ENCODE peak calls at places on chromosomes 1 and 21, in eight cellular contexts. N is A549; J is brain microvascular endothelial cell; Z is cardiac muscle cell; T is CD8-positive, alpha-beta T cell; S is esophagus muscularis mucosa; C is IMR-90; V is epithelial cell of esophagus. E is an unnamed sample.

GRCh38 chr1:237258871-237259270 is 216.9 kb downstream of the RYR2 start:
- DNase-seq in N (no peak), J (no peak), Z (peak), T (no peak), S (no peak), C (no peak), V (no peak), E (no peak)

GRCh38 chr1:66350001-66350547 is 183.9 kb upstream of the SGIP1 start:
- DNase-seq in N (no peak), J (no peak), Z (no peak), T (peak), S (no peak), C (peak), V (no peak), E (peak)

GRCh38 chr1:59879556-59879955 is 47.0 kb downstream of the CYP2J2 start:
- DNase-seq in N (peak), J (peak), Z (peak), T (peak), S (no peak), C (peak), V (peak), E (peak)

GRCh38 chr1:11067716-11068495 is 8.1 kb upstream of the SRM start:
- DNase-seq in N (no peak), J (no peak), Z (no peak), T (no peak), S (no peak), C (no peak), V (no peak), E (no peak)

GRCh38 chr21:38958940-38959685 is 153.4 kb downstream of the ETS2 start:
- DNase-seq in N (peak), J (peak), Z (no peak), T (no peak), S (no peak), C (peak), V (peak), E (peak)

GRCh38 chr1:27621067-27621920 is 13.7 kb downstream of the FGR start:
- DNase-seq in N (no peak), J (peak), Z (no peak), T (no peak), S (no peak), C (peak), V (peak), E (peak)

GRCh38 chr1:47409311-47410085 is 6.6 kb upstream of the FOXE3 start:
- DNase-seq in N (no peak), J (peak), Z (peak), T (no peak), S (no peak), C (peak), V (peak), E (peak)

GRCh38 chr1:229620876-229621275 is 5.0 kb downstream of the TAF5L start:
- DNase-seq in N (no peak), J (no peak), Z (no peak), T (no peak), S (no peak), C (peak), V (peak), E (peak)

GRCh38 chr1:208249300-208249699 is 5.1 kb upstream of the PLXNA2 start:
- DNase-seq in N (no peak), J (no peak), Z (no peak), T (no peak), S (no peak), C (no peak), V (no peak), E (no peak)

GRCh38 chr1:118077331-118078055 is 107.5 kb downstream of the SPAG17 start:
- DNase-seq in N (peak), J (peak), Z (peak), T (no peak), S (no peak), C (peak), V (peak), E (peak)

GRCh38 chr1:180255538-180256352 is 25.7 kb downstream of the LHX4 start:
- DNase-seq in N (no peak), J (no peak), Z (no peak), T (no peak), S (no peak), C (no peak), V (no peak), E (no peak)

GRCh38 chr1:180854456-180854855 is 58.2 kb upstream of the KIAA1614 start:
- DNase-seq in N (no peak), J (no peak), Z (peak), T (no peak), S (no peak), C (no peak), V (no peak), E (peak)

GRCh38 chr1:2517966-2518365 is 8.4 kb downstream of the PANK4 start:
- DNase-seq in N (no peak), J (no peak), Z (no peak), T (no peak), S (no peak), C (no peak), V (no peak), E (no peak)

GRCh38 chr1:168465942-168466702 is 77.7 kb downstream of the XCL2 start:
- DNase-seq in N (no peak), J (no peak), Z (peak), T (no peak), S (no peak), C (peak), V (peak), E (no peak)

GRCh38 chr21:35989185-35989735 is 71.1 kb downstream of the SETD4 start:
- DNase-seq in N (no peak), J (no peak), Z (no peak), T (no peak), S (peak), C (no peak), V (peak), E (peak)

GRCh38 chr1:210764536-210764935 is 369.4 kb downstream of the KCNH1 start:
- DNase-seq in N (no peak), J (no peak), Z (no peak), T (no peak), S (no peak), C (no peak), V (no peak), E (no peak)

GRCh38 chr1:109783436-109783835 is 19.7 kb upstream of the EPS8L3 start:
- DNase-seq in N (peak), J (peak), Z (peak), T (no peak), S (no peak), C (peak), V (peak), E (peak)

GRCh38 chr1:3670823-3671251 is 18.5 kb downstream of the TP73 start:
- DNase-seq in N (no peak), J (no peak), Z (no peak), T (no peak), S (no peak), C (no peak), V (no peak), E (no peak)

GRCh38 chr1:227299688-227300087 is 18.6 kb downstream of the CDC42BPA start:
- DNase-seq in N (peak), J (peak), Z (no peak), T (no peak), S (no peak), C (peak), V (peak), E (peak)

GRCh38 chr1:82901118-82901517 is 1097.8 kb downstream of the TTLL7 start:
- DNase-seq in N (no peak), J (no peak), Z (no peak), T (no peak), S (no peak), C (no peak), V (no peak), E (no peak)

GRCh38 chr1:17158961-17159360 is 39.7 kb upstream of the PADI2 start:
- DNase-seq in N (no peak), J (no peak), Z (no peak), T (no peak), S (no peak), C (no peak), V (no peak), E (no peak)

GRCh38 chr1:244968431-244968830 is 104.1 kb upstream of the HNRNPU start:
- DNase-seq in N (no peak), J (no peak), Z (no peak), T (no peak), S (no peak), C (no peak), V (no peak), E (no peak)

GRCh38 chr1:36285450-36286101 is 20.6 kb upstream of the SH3D21 start:
- DNase-seq in N (peak), J (peak), Z (peak), T (peak), S (no peak), C (peak), V (peak), E (peak)

GRCh38 chr1:72530646-72531045 is 248.3 kb upstream of the NEGR1 start:
- DNase-seq in N (no peak), J (peak), Z (no peak), T (no peak), S (no peak), C (no peak), V (no peak), E (no peak)

GRCh38 chr1:238329671-238330070 is 438.9 kb upstream of the ZP4 start:
- DNase-seq in N (no peak), J (no peak), Z (no peak), T (no peak), S (no peak), C (no peak), V (no peak), E (no peak)

GRCh38 chr1:77514871-77515776 is 167.3 kb downstream of the ZZZ3 start:
- DNase-seq in N (peak), J (peak), Z (peak), T (no peak), S (no peak), C (peak), V (no peak), E (peak)

GRCh38 chr1:30673395-30673794 is 50.0 kb downstream of the MATN1 start:
- DNase-seq in N (no peak), J (no peak), Z (no peak), T (no peak), S (no peak), C (no peak), V (no peak), E (no peak)

GRCh38 chr1:46399307-46399706 is 5.2 kb downstream of the FAAH start:
- DNase-seq in N (no peak), J (no peak), Z (peak), T (no peak), S (no peak), C (no peak), V (no peak), E (no peak)

GRCh38 chr1:184618851-184619250 is 135.8 kb downstream of the EDEM3 start:
- DNase-seq in N (no peak), J (no peak), Z (no peak), T (no peak), S (no peak), C (no peak), V (no peak), E (no peak)

GRCh38 chr21:16324630-16325029 is 594.8 kb downstream of the USP25 start:
- DNase-seq in N (no peak), J (no peak), Z (no peak), T (no peak), S (no peak), C (no peak), V (no peak), E (no peak)

GRCh38 chr21:46392921-46393320 is 65.8 kb upstream of the DIP2A start:
- DNase-seq in N (no peak), J (peak), Z (no peak), T (no peak), S (no peak), C (peak), V (no peak), E (peak)

GRCh38 chr21:45390121-45390751 is 14.7 kb upstream of the COL18A1 start:
- DNase-seq in N (no peak), J (no peak), Z (no peak), T (no peak), S (no peak), C (no peak), V (no peak), E (no peak)

GRCh38 chr1:235023197-235024044 is 105.2 kb downstream of the TOMM20 start:
- DNase-seq in N (no peak), J (no peak), Z (no peak), T (no peak), S (no peak), C (no peak), V (no peak), E (no peak)

GRCh38 chr1:175188936-175189335 is 3.6 kb downstream of the KIAA0040 start:
- DNase-seq in N (no peak), J (no peak), Z (no peak), T (peak), S (no peak), C (no peak), V (no peak), E (no peak)

GRCh38 chr1:47866631-47867446 is 130.3 kb downstream of the TRABD2B start:
- DNase-seq in N (no peak), J (no peak), Z (no peak), T (no peak), S (no peak), C (no peak), V (no peak), E (no peak)

GRCh38 chr1:153805042-153805745 is 30.0 kb downstream of the SLC27A3 start:
- DNase-seq in N (peak), J (peak), Z (peak), T (peak), S (no peak), C (peak), V (peak), E (peak)

GRCh38 chr1:233240839-233241682 is 54.5 kb downstream of the PCNX2 start:
- DNase-seq in N (peak), J (peak), Z (peak), T (no peak), S (peak), C (peak), V (peak), E (peak)

GRCh38 chr21:35254006-35254751 is 205.1 kb upstream of the RUNX1 start:
- DNase-seq in N (no peak), J (peak), Z (no peak), T (no peak), S (no peak), C (peak), V (peak), E (peak)

GRCh38 chr1:25832336-25833037 is 12.7 kb downstream of the MTFR1L start:
- DNase-seq in N (no peak), J (no peak), Z (no peak), T (no peak), S (no peak), C (no peak), V (peak), E (no peak)

DNA sequence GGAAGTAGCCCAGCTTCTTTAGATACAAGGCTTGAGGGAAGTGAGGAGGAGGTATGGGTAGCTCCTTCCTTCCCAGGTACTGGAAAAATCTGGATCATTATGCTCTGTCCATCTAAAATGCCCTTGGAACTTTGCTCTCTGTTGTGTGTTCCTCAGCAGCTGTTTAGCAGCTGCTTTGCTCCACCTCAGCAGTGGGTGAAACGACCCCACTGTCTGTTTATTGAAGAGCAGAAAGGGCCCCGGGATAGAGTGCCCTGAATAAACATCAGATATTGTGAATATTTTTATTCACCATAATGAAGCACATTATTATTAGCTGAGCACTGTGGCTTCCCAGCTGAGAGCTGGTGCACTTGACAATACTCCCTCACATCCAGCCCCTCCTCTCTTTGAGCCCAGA is 237.9 kb downstream of the PBX1 start:
- DNase-seq in N (no peak), J (no peak), Z (no peak), T (no peak), S (no peak), C (no peak), V (no peak), E (no peak)
- H3K4me3 ChIP-seq in N (no peak), J (no peak), Z (no peak), T (no peak), S (no peak), C (no peak), V (no peak), E (no peak)

DNA sequence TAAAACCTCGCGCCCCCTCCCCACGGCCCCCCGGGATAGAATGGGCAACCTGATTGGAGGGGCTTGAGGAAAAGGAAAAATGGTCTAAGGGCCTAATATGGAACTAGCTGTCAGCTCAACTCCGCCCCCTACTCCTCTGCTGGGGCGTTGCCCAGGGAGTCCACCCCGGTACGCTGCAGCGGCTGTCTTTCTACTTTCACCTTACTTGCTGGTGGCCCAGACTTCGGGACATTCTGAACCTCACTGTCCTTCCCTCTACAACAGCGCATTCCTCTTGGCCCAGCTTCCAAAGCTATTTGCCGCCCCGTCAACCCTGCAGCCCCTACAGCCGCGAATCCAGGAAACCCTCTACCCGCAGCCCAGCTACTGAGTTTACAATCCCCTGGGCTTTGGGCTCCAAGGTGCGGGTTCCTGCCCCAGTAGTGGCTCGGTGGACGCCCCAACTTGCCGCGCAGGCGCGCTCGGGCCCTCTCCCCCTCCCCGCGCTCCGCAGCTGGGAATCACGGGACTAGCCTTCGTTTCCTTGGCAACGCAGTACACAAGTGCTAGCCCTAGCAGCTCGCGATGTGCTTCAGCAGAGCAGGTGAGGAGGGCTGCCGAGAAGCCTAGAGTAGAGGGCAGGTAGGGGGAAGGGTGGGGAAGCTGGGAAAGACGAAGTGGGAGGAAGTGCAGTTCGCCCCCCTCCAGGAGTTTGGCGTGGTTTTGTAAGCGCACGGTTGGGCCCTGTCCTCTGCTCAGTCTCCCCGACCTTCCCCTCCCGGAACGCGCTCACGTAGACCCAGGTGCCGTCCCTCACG is 55.6 kb downstream of the CHIA start:
- DNase-seq in N (peak), J (peak), Z (peak), T (peak), S (peak), C (peak), V (peak), E (peak)
- TF ChIP-seq CTCF in N (no peak), J (peak), Z (peak), T (no peak), S (no peak), C (no peak), V (peak), E (no peak)

GRCh38 chr1:201898992-201899391 is 10.3 kb downstream of the SHISA4 start:
- DNase-seq in N (no peak), J (no peak), Z (no peak), T (no peak), S (no peak), C (no peak), V (peak), E (no peak)
- H3K4me3 ChIP-seq in N (no peak), J (no peak), Z (no peak), T (no peak), S (no peak), C (no peak), V (no peak), E (no peak)

GRCh38 chr1:1434131-1434811 is 1.2 kb upstream of the VWA1 start:
- DNase-seq in N (no peak), J (no peak), Z (peak), T (no peak), S (no peak), C (no peak), V (no peak), E (no peak)
- TF ChIP-seq CTCF in N (no peak), J (no peak), Z (no peak), T (no peak), S (no peak), C (no peak), V (no peak), E (no peak)

DNA sequence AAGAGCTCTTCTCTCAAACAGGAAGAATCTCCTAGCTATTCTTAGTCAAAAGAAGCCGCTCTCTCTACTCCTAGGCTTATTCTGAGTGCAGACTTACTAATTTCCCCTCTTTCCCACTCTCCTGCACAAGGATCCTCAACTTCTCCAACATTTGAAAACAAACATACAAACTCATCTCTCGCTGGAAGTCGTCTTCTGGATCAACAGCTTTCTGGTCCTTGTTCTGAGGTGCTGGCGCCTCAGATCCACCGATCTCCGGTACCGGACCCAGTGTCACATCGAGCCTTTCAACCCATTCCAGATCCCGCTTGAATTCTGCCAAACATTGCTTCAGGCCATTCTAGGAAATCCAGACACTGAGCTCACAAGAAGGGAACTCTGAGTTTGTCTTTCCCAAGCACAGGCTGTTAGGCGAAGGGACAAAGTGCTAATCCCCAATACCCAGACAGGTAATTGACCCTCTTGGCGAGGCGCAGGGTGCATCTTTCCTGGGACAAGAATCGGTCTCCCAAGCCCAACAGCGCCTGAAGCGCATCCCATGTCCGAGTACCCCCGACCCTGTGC is 696 bp downstream of the EBNA1BP2 start:
- DNase-seq in N (no peak), J (no peak), Z (no peak), T (no peak), S (no peak), C (peak), V (peak), E (peak)
- H3K4me3 ChIP-seq in N (peak), J (peak), Z (peak), T (peak), S (peak), C (peak), V (peak), E (peak)

GRCh38 chr1:100868364-100868995 is 26.2 kb downstream of the EXTL2 start:
- DNase-seq in N (peak), J (no peak), Z (peak), T (no peak), S (no peak), C (peak), V (peak), E (peak)
- TF ChIP-seq CTCF in N (peak), J (no peak), Z (peak), T (peak), S (peak), C (peak), V (peak), E (peak)

DNA sequence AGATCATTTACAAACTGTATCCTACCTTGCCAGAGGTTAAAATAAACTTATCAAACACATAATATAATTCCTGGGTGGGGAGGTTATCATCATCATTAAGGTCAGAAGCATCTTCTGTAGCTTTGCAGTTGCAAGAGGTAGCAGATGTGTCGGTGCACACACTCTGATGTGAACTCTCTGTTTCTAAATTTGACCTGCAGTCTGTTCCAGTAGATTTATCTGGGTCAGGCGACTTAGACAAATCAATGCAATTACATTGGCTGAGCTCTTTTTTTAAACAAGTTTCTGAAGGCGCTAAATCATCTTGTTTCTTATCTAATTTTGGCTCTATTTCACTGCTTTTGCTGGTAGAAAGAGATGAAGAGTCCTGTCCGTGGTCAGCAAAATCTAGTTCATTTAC is 70.4 kb downstream of the PRPF38A start:
- DNase-seq in N (no peak), J (no peak), Z (no peak), T (no peak), S (no peak), C (no peak), V (no peak), E (no peak)
- H3K4me3 ChIP-seq in N (no peak), J (no peak), Z (no peak), T (no peak), S (no peak), C (no peak), V (no peak), E (no peak)

E was measured in fibroblast of the aortic adventitia.